ENCODE peak calls at places on chromosomes 12 and 14, in six cellular contexts. B is NCI-H1694, Y is endothelial cell, N is activated T-cell treated with anti-CD3 and anti-CD28 coated beads for 1 hour, W is NCI-H2171 treated with DMSO at 0.1 percent for 48 hours, V is tibial artery. T is an unnamed sample.

GRCh38 chr12:109295764-109296425 is 13.2 kb downstream of the FOXN4 start:
- DNase-seq in V (no peak), W (no peak), N (no peak), Y (no peak), B (no peak), T (no peak)

GRCh38 chr12:104720346-104721064 is 237.6 kb downstream of the SLC41A2 start:
- DNase-seq in V (no peak), Y (no peak), W (no peak), N (peak), B (no peak), T (no peak)

GRCh38 chr14:24157331-24157730 is 3.7 kb upstream of the IRF9 start:
- DNase-seq in V (no peak), N (no peak), W (no peak), B (no peak), Y (no peak), T (no peak)

GRCh38 chr12:6294533-6295186 is 15.8 kb upstream of the PLEKHG6 start:
- DNase-seq in B (no peak), N (no peak), V (no peak), W (no peak), Y (no peak), T (no peak)

GRCh38 chr12:128818065-128819022 is 5.4 kb downstream of the SLC15A4 start:
- DNase-seq in B (no peak), Y (no peak), N (no peak), V (no peak), W (no peak), T (no peak)

GRCh38 chr14:100537701-100538565 is 49.3 kb downstream of the BEGAIN start:
- DNase-seq in Y (no peak), V (peak), B (no peak), W (no peak), N (no peak), T (peak)

GRCh38 chr14:53327716-53328115 is 174.6 kb upstream of the DDHD1 start:
- DNase-seq in B (no peak), W (no peak), V (no peak), N (no peak), Y (no peak), T (no peak)

GRCh38 chr14:77037886-77038511 is 9.5 kb upstream of the IRF2BPL start:
- DNase-seq in N (peak), W (no peak), V (no peak), B (no peak), Y (no peak), T (peak)

GRCh38 chr12:124456652-124457152 is 110.7 kb downstream of the NCOR2 start:
- DNase-seq in N (peak), B (no peak), W (no peak), Y (peak), V (peak), T (no peak)

GRCh38 chr12:114848661-114849060 is 164.7 kb upstream of the TBX3 start:
- DNase-seq in N (no peak), B (no peak), V (no peak), Y (no peak), W (no peak), T (no peak)

GRCh38 chr12:120855823-120856589 is 48.2 kb downstream of the SPPL3 start:
- DNase-seq in N (no peak), B (no peak), W (no peak), V (no peak), Y (no peak), T (no peak)

GRCh38 chr14:47674148-47674545 is 1.3 kb downstream of the MDGA2 start:
- DNase-seq in B (no peak), V (no peak), W (no peak), Y (peak), N (no peak), T (no peak)

GRCh38 chr12:31728289-31728916 is 418 bp downstream of the AMN1 start:
- DNase-seq in W (peak), Y (no peak), V (no peak), B (no peak), N (peak), T (no peak)

GRCh38 chr14:50823051-50823762 is 7.8 kb downstream of the NIN start:
- DNase-seq in B (no peak), W (peak), N (no peak), Y (no peak), V (no peak), T (no peak)

GRCh38 chr14:72686101-72686500 is 207.8 kb downstream of the DPF3 start:
- DNase-seq in Y (no peak), B (no peak), W (no peak), N (no peak), V (no peak), T (no peak)

GRCh38 chr12:11650279-11650696 is 814 bp downstream of the ETV6 start:
- DNase-seq in N (peak), B (no peak), W (no peak), V (no peak), Y (peak), T (no peak)

GRCh38 chr14:56341766-56342418 is 223.7 kb downstream of the PELI2 start:
- DNase-seq in W (peak), V (no peak), N (no peak), B (no peak), Y (no peak), T (no peak)

GRCh38 chr12:38689704-38690103 is 215.7 kb downstream of the CPNE8 start:
- DNase-seq in B (no peak), W (no peak), Y (no peak), V (no peak), N (no peak), T (no peak)

GRCh38 chr14:81669308-81669707 is 135.7 kb upstream of the SEL1L start:
- DNase-seq in Y (no peak), N (no peak), W (peak), V (no peak), B (no peak), T (no peak)

GRCh38 chr12:130832561-130833209 is 6.4 kb downstream of the STX2 start:
- DNase-seq in W (peak), N (no peak), V (no peak), Y (no peak), B (no peak), T (peak)

GRCh38 chr12:96811083-96811482 is 96.0 kb upstream of the NEDD1 start:
- DNase-seq in B (no peak), N (no peak), V (no peak), Y (no peak), W (no peak), T (no peak)

GRCh38 chr12:112025808-112026375 is 12.7 kb downstream of the ERP29 start:
- DNase-seq in B (no peak), N (no peak), W (no peak), V (no peak), Y (no peak), T (no peak)

GRCh38 chr14:76876076-76876475 is 49.9 kb downstream of the LRRC74A start:
- DNase-seq in B (peak), V (no peak), N (peak), W (peak), Y (peak), T (no peak)

GRCh38 chr14:77565289-77566081 is 51.0 kb downstream of the SPTLC2 start:
- DNase-seq in N (no peak), W (no peak), Y (no peak), B (no peak), V (no peak), T (no peak)

GRCh38 chr14:95294834-95295599 is 24.7 kb downstream of the CLMN start:
- DNase-seq in N (no peak), Y (no peak), B (no peak), V (peak), W (peak), T (no peak)

GRCh38 chr14:21098134-21098891 is at the start of gene ZNF219:
- DNase-seq in Y (peak), B (peak), V (peak), N (no peak), W (peak), T (peak)

GRCh38 chr14:104285483-104285790 is 147.1 kb downstream of the KIF26A start:
- DNase-seq in B (no peak), Y (no peak), N (no peak), W (no peak), V (no peak), T (no peak)

GRCh38 chr14:79514700-79515099 is 696.6 kb downstream of the DIO2 start:
- DNase-seq in Y (no peak), W (no peak), B (no peak), V (no peak), N (no peak), T (no peak)

GRCh38 chr12:62800707-62801400 is 134.1 kb downstream of the PPM1H start:
- DNase-seq in B (no peak), W (no peak), V (no peak), Y (no peak), N (no peak), T (no peak)

GRCh38 chr12:1933342-1933992 is 15.0 kb upstream of the CACNA2D4 start:
- DNase-seq in N (no peak), Y (no peak), B (no peak), V (peak), W (peak), T (peak)

GRCh38 chr12:107441906-107442305 is 243.7 kb upstream of the PWP1 start:
- DNase-seq in W (no peak), N (no peak), V (no peak), B (no peak), Y (no peak), T (no peak)

T was measured in ascending aorta.